ENCODE peak calls at places on chromosomes 3 and 15, in six cellular contexts. E is psoas muscle; S is cardiac muscle cell; X is activated naive CD4-positive, alpha-beta T cell treated with anti-CD3 and anti-CD28 coated beads, Interleukin-2, amount 10 ng/mL, durations not matched to agents 7 days and 5 days; I is nucleus accumbens; H is thyroid gland. G is an unnamed sample.

GRCh38 chr3:52405601-52406115 is 39.2 kb downstream of the SEMA3G start:
- DNase-seq in H (no peak), E (peak), X (no peak), S (no peak), I (no peak), G (no peak)

GRCh38 chr3:61985020-61985419 is 388.3 kb downstream of the FEZF2 start:
- DNase-seq in X (no peak), I (no peak), H (no peak), S (peak), E (no peak), G (no peak)

GRCh38 chr3:133460809-133461208 is 61.0 kb downstream of the BFSP2 start:
- DNase-seq in S (no peak), H (no peak), X (no peak), E (no peak), I (no peak), G (no peak)

GRCh38 chr3:192514754-192515660 is 212.3 kb downstream of the FGF12 start:
- DNase-seq in I (no peak), X (no peak), S (peak), H (peak), E (peak), G (no peak)

GRCh38 chr3:161371441-161372320 is at the start of gene SPTSSB:
- DNase-seq in S (peak), H (peak), E (peak), I (peak), X (peak), G (peak)

GRCh38 chr15:58513681-58514336 is 82.0 kb downstream of the LIPC start:
- DNase-seq in I (no peak), H (no peak), X (no peak), E (no peak), S (no peak), G (no peak)

GRCh38 chr3:79406175-79406574 is 361.6 kb downstream of the ROBO1 start:
- DNase-seq in S (peak), I (no peak), X (no peak), H (no peak), E (no peak), G (no peak)

GRCh38 chr3:184822654-184823053 is 10.7 kb downstream of the VPS8 start:
- DNase-seq in X (no peak), I (no peak), E (no peak), H (no peak), S (peak), G (no peak)

GRCh38 chr3:27985369-27986035 is 255.9 kb upstream of the CMC1 start:
- DNase-seq in E (no peak), H (no peak), S (no peak), I (no peak), X (no peak), G (no peak)

GRCh38 chr15:100780208-100780800 is 99.3 kb upstream of the ALDH1A3 start:
- DNase-seq in E (no peak), H (no peak), S (no peak), I (no peak), X (no peak), G (no peak)

GRCh38 chr15:25947336-25948080 is 84.4 kb upstream of the ATP10A start:
- DNase-seq in H (peak), S (no peak), E (no peak), I (peak), X (no peak), G (no peak)

GRCh38 chr3:52435246-52436101 is 9.4 kb downstream of the SEMA3G start:
- DNase-seq in E (no peak), S (no peak), I (no peak), X (no peak), H (no peak), G (no peak)

GRCh38 chr3:160956785-160957184 is 148.4 kb downstream of the B3GALNT1 start:
- DNase-seq in E (no peak), X (no peak), I (no peak), S (peak), H (no peak), G (no peak)

GRCh38 chr3:30232142-30232541 is 374.3 kb upstream of the TGFBR2 start:
- DNase-seq in H (no peak), E (no peak), X (no peak), S (peak), I (no peak), G (no peak)

GRCh38 chr15:81480645-81481053 is 106.6 kb upstream of the TMC3 start:
- DNase-seq in S (peak), X (no peak), E (no peak), I (no peak), H (no peak), G (peak)

GRCh38 chr15:78445875-78446274 is 7.9 kb downstream of the IREB2 start:
- DNase-seq in H (no peak), I (no peak), S (no peak), X (no peak), E (no peak), G (no peak)

GRCh38 chr3:15601399-15602145 is at the start of the genes BTD and HACL1:
- DNase-seq in X (peak), S (peak), E (peak), H (peak), I (no peak), G (peak)

GRCh38 chr15:70569718-70570231 is 193.6 kb downstream of the UACA start:
- DNase-seq in X (no peak), H (no peak), S (peak), I (no peak), E (no peak), G (no peak)

GRCh38 chr15:89899303-89899946 is 5.6 kb upstream of the AP3S2 start:
- DNase-seq in H (no peak), S (no peak), I (no peak), X (no peak), E (no peak), G (no peak)

GRCh38 chr3:171797265-171797679 is 13.0 kb downstream of the PLD1 start:
- DNase-seq in I (no peak), H (no peak), X (no peak), S (no peak), E (no peak), G (no peak)

GRCh38 chr3:143808999-143809700 is 39.1 kb downstream of the SLC9A9 start:
- DNase-seq in I (no peak), H (no peak), X (no peak), E (no peak), S (peak), G (peak)

GRCh38 chr15:73601449-73602425 is 31.5 kb downstream of the NPTN start:
- DNase-seq in X (no peak), S (peak), H (no peak), I (peak), E (no peak), G (peak)

GRCh38 chr3:53705774-53706173 is 140.4 kb downstream of the CHDH start:
- DNase-seq in X (no peak), E (no peak), H (peak), S (no peak), I (no peak), G (no peak)

GRCh38 chr3:140453750-140454149 is 224.1 kb upstream of the TRIM42 start:
- DNase-seq in I (no peak), H (no peak), S (no peak), X (no peak), E (no peak), G (no peak)